ENCODE peak calls at places on chromosomes 1 and 21, in ten cellular contexts. One of them, this sample, is unnamed.

GRCh38 chr1:34742667-34743270 is 12.1 kb upstream of the GJB5 start:
- DNase-seq in HT1080: peak
- DNase-seq in cardiac septum: peak
- DNase-seq in activated T-cell treated with anti-CD3 and anti-CD28 coated beads, Interleukin-2, amount 50 U/mL, for 48 hours: peak
- DNase-seq in stimulated activated CD4-positive, alpha-beta T cell treated with anti-CD3 and anti-CD28 coated beads, Interleukin-1b, Interleukin-23, amount 100 ng/mL, for 4 hours: peak
- DNase-seq in fibroblast of villous mesenchyme: peak
- DNase-seq in H54: peak
- DNase-seq in neural progenitor cell: peak
- DNase-seq in psoas muscle: peak
- DNase-seq in stimulated activated CD8-positive, alpha-beta memory T cell treated with anti-CD3 and anti-CD28 coated beads, Interleukin-7, amount 100 ng/mL, for 1 hour: peak
- DNase-seq in this sample: peak

GRCh38 chr1:51850420-51851297 is 27.9 kb downstream of the NRDC start:
- DNase-seq in HT1080: no peak
- DNase-seq in cardiac septum: no peak
- DNase-seq in activated T-cell treated with anti-CD3 and anti-CD28 coated beads, Interleukin-2, amount 50 U/mL, for 48 hours: no peak
- DNase-seq in stimulated activated CD4-positive, alpha-beta T cell treated with anti-CD3 and anti-CD28 coated beads, Interleukin-1b, Interleukin-23, amount 100 ng/mL, for 4 hours: no peak
- DNase-seq in fibroblast of villous mesenchyme: peak
- DNase-seq in H54: no peak
- DNase-seq in neural progenitor cell: no peak
- DNase-seq in psoas muscle: no peak
- DNase-seq in stimulated activated CD8-positive, alpha-beta memory T cell treated with anti-CD3 and anti-CD28 coated beads, Interleukin-7, amount 100 ng/mL, for 1 hour: no peak
- DNase-seq in this sample: no peak

GRCh38 chr1:22045604-22046228 is 6.8 kb upstream of the CDC42 start:
- DNase-seq in HT1080: peak
- DNase-seq in cardiac septum: no peak
- DNase-seq in activated T-cell treated with anti-CD3 and anti-CD28 coated beads, Interleukin-2, amount 50 U/mL, for 48 hours: no peak
- DNase-seq in stimulated activated CD4-positive, alpha-beta T cell treated with anti-CD3 and anti-CD28 coated beads, Interleukin-1b, Interleukin-23, amount 100 ng/mL, for 4 hours: no peak
- DNase-seq in fibroblast of villous mesenchyme: no peak
- DNase-seq in H54: no peak
- DNase-seq in neural progenitor cell: no peak
- DNase-seq in psoas muscle: no peak
- DNase-seq in stimulated activated CD8-positive, alpha-beta memory T cell treated with anti-CD3 and anti-CD28 coated beads, Interleukin-7, amount 100 ng/mL, for 1 hour: no peak
- DNase-seq in this sample: no peak

GRCh38 chr21:18716578-18717138 is 313.1 kb upstream of the TMPRSS15 start:
- DNase-seq in HT1080: no peak
- DNase-seq in cardiac septum: no peak
- DNase-seq in activated T-cell treated with anti-CD3 and anti-CD28 coated beads, Interleukin-2, amount 50 U/mL, for 48 hours: no peak
- DNase-seq in stimulated activated CD4-positive, alpha-beta T cell treated with anti-CD3 and anti-CD28 coated beads, Interleukin-1b, Interleukin-23, amount 100 ng/mL, for 4 hours: no peak
- DNase-seq in fibroblast of villous mesenchyme: no peak
- DNase-seq in H54: no peak
- DNase-seq in neural progenitor cell: no peak
- DNase-seq in psoas muscle: no peak
- DNase-seq in stimulated activated CD8-positive, alpha-beta memory T cell treated with anti-CD3 and anti-CD28 coated beads, Interleukin-7, amount 100 ng/mL, for 1 hour: no peak
- DNase-seq in this sample: no peak

GRCh38 chr1:156578006-156578405 is 1.5 kb upstream of the TTC24 start:
- DNase-seq in HT1080: no peak
- DNase-seq in cardiac septum: no peak
- DNase-seq in activated T-cell treated with anti-CD3 and anti-CD28 coated beads, Interleukin-2, amount 50 U/mL, for 48 hours: no peak
- DNase-seq in stimulated activated CD4-positive, alpha-beta T cell treated with anti-CD3 and anti-CD28 coated beads, Interleukin-1b, Interleukin-23, amount 100 ng/mL, for 4 hours: no peak
- DNase-seq in fibroblast of villous mesenchyme: no peak
- DNase-seq in H54: no peak
- DNase-seq in neural progenitor cell: no peak
- DNase-seq in psoas muscle: no peak
- DNase-seq in stimulated activated CD8-positive, alpha-beta memory T cell treated with anti-CD3 and anti-CD28 coated beads, Interleukin-7, amount 100 ng/mL, for 1 hour: no peak
- DNase-seq in this sample: no peak

GRCh38 chr1:183827801-183828200 is 22.9 kb downstream of the RGL1 start:
- DNase-seq in HT1080: no peak
- DNase-seq in cardiac septum: no peak
- DNase-seq in activated T-cell treated with anti-CD3 and anti-CD28 coated beads, Interleukin-2, amount 50 U/mL, for 48 hours: no peak
- DNase-seq in stimulated activated CD4-positive, alpha-beta T cell treated with anti-CD3 and anti-CD28 coated beads, Interleukin-1b, Interleukin-23, amount 100 ng/mL, for 4 hours: no peak
- DNase-seq in fibroblast of villous mesenchyme: no peak
- DNase-seq in H54: no peak
- DNase-seq in neural progenitor cell: no peak
- DNase-seq in psoas muscle: no peak
- DNase-seq in stimulated activated CD8-positive, alpha-beta memory T cell treated with anti-CD3 and anti-CD28 coated beads, Interleukin-7, amount 100 ng/mL, for 1 hour: no peak
- DNase-seq in this sample: no peak

GRCh38 chr1:240217398-240217797 is 125.7 kb downstream of the FMN2 start:
- DNase-seq in HT1080: no peak
- DNase-seq in cardiac septum: no peak
- DNase-seq in activated T-cell treated with anti-CD3 and anti-CD28 coated beads, Interleukin-2, amount 50 U/mL, for 48 hours: no peak
- DNase-seq in stimulated activated CD4-positive, alpha-beta T cell treated with anti-CD3 and anti-CD28 coated beads, Interleukin-1b, Interleukin-23, amount 100 ng/mL, for 4 hours: no peak
- DNase-seq in fibroblast of villous mesenchyme: peak
- DNase-seq in H54: no peak
- DNase-seq in neural progenitor cell: no peak
- DNase-seq in psoas muscle: no peak
- DNase-seq in stimulated activated CD8-positive, alpha-beta memory T cell treated with anti-CD3 and anti-CD28 coated beads, Interleukin-7, amount 100 ng/mL, for 1 hour: no peak
- DNase-seq in this sample: no peak

GRCh38 chr1:242554577-242554976 is 30.1 kb upstream of the PLD5 start:
- DNase-seq in HT1080: peak
- DNase-seq in cardiac septum: no peak
- DNase-seq in activated T-cell treated with anti-CD3 and anti-CD28 coated beads, Interleukin-2, amount 50 U/mL, for 48 hours: no peak
- DNase-seq in stimulated activated CD4-positive, alpha-beta T cell treated with anti-CD3 and anti-CD28 coated beads, Interleukin-1b, Interleukin-23, amount 100 ng/mL, for 4 hours: no peak
- DNase-seq in fibroblast of villous mesenchyme: no peak
- DNase-seq in H54: no peak
- DNase-seq in neural progenitor cell: no peak
- DNase-seq in psoas muscle: no peak
- DNase-seq in stimulated activated CD8-positive, alpha-beta memory T cell treated with anti-CD3 and anti-CD28 coated beads, Interleukin-7, amount 100 ng/mL, for 1 hour: no peak
- DNase-seq in this sample: no peak

GRCh38 chr1:197837911-197838310 is 62.6 kb upstream of the DENND1B start:
- DNase-seq in HT1080: no peak
- DNase-seq in cardiac septum: no peak
- DNase-seq in activated T-cell treated with anti-CD3 and anti-CD28 coated beads, Interleukin-2, amount 50 U/mL, for 48 hours: no peak
- DNase-seq in stimulated activated CD4-positive, alpha-beta T cell treated with anti-CD3 and anti-CD28 coated beads, Interleukin-1b, Interleukin-23, amount 100 ng/mL, for 4 hours: no peak
- DNase-seq in fibroblast of villous mesenchyme: no peak
- DNase-seq in H54: no peak
- DNase-seq in neural progenitor cell: no peak
- DNase-seq in psoas muscle: no peak
- DNase-seq in stimulated activated CD8-positive, alpha-beta memory T cell treated with anti-CD3 and anti-CD28 coated beads, Interleukin-7, amount 100 ng/mL, for 1 hour: no peak
- DNase-seq in this sample: no peak

GRCh38 chr1:208176654-208177053 is 67.5 kb downstream of the PLXNA2 start:
- DNase-seq in HT1080: no peak
- DNase-seq in cardiac septum: no peak
- DNase-seq in activated T-cell treated with anti-CD3 and anti-CD28 coated beads, Interleukin-2, amount 50 U/mL, for 48 hours: no peak
- DNase-seq in stimulated activated CD4-positive, alpha-beta T cell treated with anti-CD3 and anti-CD28 coated beads, Interleukin-1b, Interleukin-23, amount 100 ng/mL, for 4 hours: no peak
- DNase-seq in fibroblast of villous mesenchyme: no peak
- DNase-seq in H54: no peak
- DNase-seq in neural progenitor cell: no peak
- DNase-seq in psoas muscle: no peak
- DNase-seq in stimulated activated CD8-positive, alpha-beta memory T cell treated with anti-CD3 and anti-CD28 coated beads, Interleukin-7, amount 100 ng/mL, for 1 hour: no peak
- DNase-seq in this sample: no peak

GRCh38 chr1:24904731-24905354 is 25.2 kb downstream of the RUNX3 start:
- DNase-seq in HT1080: no peak
- DNase-seq in cardiac septum: peak
- DNase-seq in activated T-cell treated with anti-CD3 and anti-CD28 coated beads, Interleukin-2, amount 50 U/mL, for 48 hours: peak
- DNase-seq in stimulated activated CD4-positive, alpha-beta T cell treated with anti-CD3 and anti-CD28 coated beads, Interleukin-1b, Interleukin-23, amount 100 ng/mL, for 4 hours: no peak
- DNase-seq in fibroblast of villous mesenchyme: no peak
- DNase-seq in H54: no peak
- DNase-seq in neural progenitor cell: no peak
- DNase-seq in psoas muscle: no peak
- DNase-seq in stimulated activated CD8-positive, alpha-beta memory T cell treated with anti-CD3 and anti-CD28 coated beads, Interleukin-7, amount 100 ng/mL, for 1 hour: no peak
- DNase-seq in this sample: no peak

GRCh38 chr1:233111731-233112130 is 161.3 kb downstream of the NTPCR start:
- DNase-seq in HT1080: no peak
- DNase-seq in cardiac septum: no peak
- DNase-seq in activated T-cell treated with anti-CD3 and anti-CD28 coated beads, Interleukin-2, amount 50 U/mL, for 48 hours: no peak
- DNase-seq in stimulated activated CD4-positive, alpha-beta T cell treated with anti-CD3 and anti-CD28 coated beads, Interleukin-1b, Interleukin-23, amount 100 ng/mL, for 4 hours: no peak
- DNase-seq in fibroblast of villous mesenchyme: no peak
- DNase-seq in H54: no peak
- DNase-seq in neural progenitor cell: no peak
- DNase-seq in psoas muscle: no peak
- DNase-seq in stimulated activated CD8-positive, alpha-beta memory T cell treated with anti-CD3 and anti-CD28 coated beads, Interleukin-7, amount 100 ng/mL, for 1 hour: no peak
- DNase-seq in this sample: no peak

GRCh38 chr21:46455575-46456385 is 2.9 kb upstream of the DIP2A start:
- DNase-seq in HT1080: peak
- DNase-seq in cardiac septum: no peak
- DNase-seq in activated T-cell treated with anti-CD3 and anti-CD28 coated beads, Interleukin-2, amount 50 U/mL, for 48 hours: no peak
- DNase-seq in stimulated activated CD4-positive, alpha-beta T cell treated with anti-CD3 and anti-CD28 coated beads, Interleukin-1b, Interleukin-23, amount 100 ng/mL, for 4 hours: no peak
- DNase-seq in fibroblast of villous mesenchyme: no peak
- DNase-seq in H54: peak
- DNase-seq in neural progenitor cell: no peak
- DNase-seq in psoas muscle: no peak
- DNase-seq in stimulated activated CD8-positive, alpha-beta memory T cell treated with anti-CD3 and anti-CD28 coated beads, Interleukin-7, amount 100 ng/mL, for 1 hour: no peak
- DNase-seq in this sample: no peak

GRCh38 chr1:52102336-52103013 is 39.4 kb upstream of the ZFYVE9 start:
- DNase-seq in HT1080: no peak
- DNase-seq in cardiac septum: no peak
- DNase-seq in activated T-cell treated with anti-CD3 and anti-CD28 coated beads, Interleukin-2, amount 50 U/mL, for 48 hours: no peak
- DNase-seq in stimulated activated CD4-positive, alpha-beta T cell treated with anti-CD3 and anti-CD28 coated beads, Interleukin-1b, Interleukin-23, amount 100 ng/mL, for 4 hours: no peak
- DNase-seq in fibroblast of villous mesenchyme: peak
- DNase-seq in H54: no peak
- DNase-seq in neural progenitor cell: no peak
- DNase-seq in psoas muscle: no peak
- DNase-seq in stimulated activated CD8-positive, alpha-beta memory T cell treated with anti-CD3 and anti-CD28 coated beads, Interleukin-7, amount 100 ng/mL, for 1 hour: no peak
- DNase-seq in this sample: no peak

GRCh38 chr1:115411388-115412063 is 73.5 kb upstream of the NGF start:
- DNase-seq in HT1080: peak
- DNase-seq in cardiac septum: no peak
- DNase-seq in activated T-cell treated with anti-CD3 and anti-CD28 coated beads, Interleukin-2, amount 50 U/mL, for 48 hours: peak
- DNase-seq in stimulated activated CD4-positive, alpha-beta T cell treated with anti-CD3 and anti-CD28 coated beads, Interleukin-1b, Interleukin-23, amount 100 ng/mL, for 4 hours: no peak
- DNase-seq in fibroblast of villous mesenchyme: peak
- DNase-seq in H54: no peak
- DNase-seq in neural progenitor cell: no peak
- DNase-seq in psoas muscle: no peak
- DNase-seq in stimulated activated CD8-positive, alpha-beta memory T cell treated with anti-CD3 and anti-CD28 coated beads, Interleukin-7, amount 100 ng/mL, for 1 hour: no peak
- DNase-seq in this sample: no peak

GRCh38 chr1:205632374-205633169 is 761 bp upstream of the ELK4 start:
- DNase-seq in HT1080: no peak
- DNase-seq in cardiac septum: no peak
- DNase-seq in activated T-cell treated with anti-CD3 and anti-CD28 coated beads, Interleukin-2, amount 50 U/mL, for 48 hours: no peak
- DNase-seq in stimulated activated CD4-positive, alpha-beta T cell treated with anti-CD3 and anti-CD28 coated beads, Interleukin-1b, Interleukin-23, amount 100 ng/mL, for 4 hours: no peak
- DNase-seq in fibroblast of villous mesenchyme: peak
- DNase-seq in H54: no peak
- DNase-seq in neural progenitor cell: no peak
- DNase-seq in psoas muscle: no peak
- DNase-seq in stimulated activated CD8-positive, alpha-beta memory T cell treated with anti-CD3 and anti-CD28 coated beads, Interleukin-7, amount 100 ng/mL, for 1 hour: no peak
- DNase-seq in this sample: no peak

GRCh38 chr1:69167876-69168275 is 399.8 kb upstream of the LRRC7 start:
- DNase-seq in HT1080: peak
- DNase-seq in cardiac septum: no peak
- DNase-seq in activated T-cell treated with anti-CD3 and anti-CD28 coated beads, Interleukin-2, amount 50 U/mL, for 48 hours: no peak
- DNase-seq in stimulated activated CD4-positive, alpha-beta T cell treated with anti-CD3 and anti-CD28 coated beads, Interleukin-1b, Interleukin-23, amount 100 ng/mL, for 4 hours: no peak
- DNase-seq in fibroblast of villous mesenchyme: no peak
- DNase-seq in H54: no peak
- DNase-seq in neural progenitor cell: no peak
- DNase-seq in psoas muscle: no peak
- DNase-seq in stimulated activated CD8-positive, alpha-beta memory T cell treated with anti-CD3 and anti-CD28 coated beads, Interleukin-7, amount 100 ng/mL, for 1 hour: no peak
- DNase-seq in this sample: no peak

GRCh38 chr1:232704256-232704655 is 74.3 kb upstream of the SIPA1L2 start:
- DNase-seq in HT1080: no peak
- DNase-seq in cardiac septum: no peak
- DNase-seq in activated T-cell treated with anti-CD3 and anti-CD28 coated beads, Interleukin-2, amount 50 U/mL, for 48 hours: no peak
- DNase-seq in stimulated activated CD4-positive, alpha-beta T cell treated with anti-CD3 and anti-CD28 coated beads, Interleukin-1b, Interleukin-23, amount 100 ng/mL, for 4 hours: no peak
- DNase-seq in fibroblast of villous mesenchyme: no peak
- DNase-seq in H54: no peak
- DNase-seq in neural progenitor cell: no peak
- DNase-seq in psoas muscle: no peak
- DNase-seq in stimulated activated CD8-positive, alpha-beta memory T cell treated with anti-CD3 and anti-CD28 coated beads, Interleukin-7, amount 100 ng/mL, for 1 hour: no peak
- DNase-seq in this sample: no peak

GRCh38 chr1:209391792-209392191 is 191.7 kb upstream of the CAMK1G start:
- DNase-seq in HT1080: no peak
- DNase-seq in cardiac septum: no peak
- DNase-seq in activated T-cell treated with anti-CD3 and anti-CD28 coated beads, Interleukin-2, amount 50 U/mL, for 48 hours: no peak
- DNase-seq in stimulated activated CD4-positive, alpha-beta T cell treated with anti-CD3 and anti-CD28 coated beads, Interleukin-1b, Interleukin-23, amount 100 ng/mL, for 4 hours: no peak
- DNase-seq in fibroblast of villous mesenchyme: no peak
- DNase-seq in H54: no peak
- DNase-seq in neural progenitor cell: peak
- DNase-seq in psoas muscle: no peak
- DNase-seq in stimulated activated CD8-positive, alpha-beta memory T cell treated with anti-CD3 and anti-CD28 coated beads, Interleukin-7, amount 100 ng/mL, for 1 hour: no peak
- DNase-seq in this sample: peak

GRCh38 chr1:218480691-218481099 is 135.6 kb downstream of the TGFB2 start:
- DNase-seq in HT1080: peak
- DNase-seq in cardiac septum: no peak
- DNase-seq in activated T-cell treated with anti-CD3 and anti-CD28 coated beads, Interleukin-2, amount 50 U/mL, for 48 hours: no peak
- DNase-seq in stimulated activated CD4-positive, alpha-beta T cell treated with anti-CD3 and anti-CD28 coated beads, Interleukin-1b, Interleukin-23, amount 100 ng/mL, for 4 hours: no peak
- DNase-seq in fibroblast of villous mesenchyme: peak
- DNase-seq in H54: no peak
- DNase-seq in neural progenitor cell: no peak
- DNase-seq in psoas muscle: no peak
- DNase-seq in stimulated activated CD8-positive, alpha-beta memory T cell treated with anti-CD3 and anti-CD28 coated beads, Interleukin-7, amount 100 ng/mL, for 1 hour: no peak
- DNase-seq in this sample: no peak

GRCh38 chr1:41712687-41713086 is 206.0 kb downstream of the HIVEP3 start:
- DNase-seq in HT1080: no peak
- DNase-seq in cardiac septum: no peak
- DNase-seq in activated T-cell treated with anti-CD3 and anti-CD28 coated beads, Interleukin-2, amount 50 U/mL, for 48 hours: no peak
- DNase-seq in stimulated activated CD4-positive, alpha-beta T cell treated with anti-CD3 and anti-CD28 coated beads, Interleukin-1b, Interleukin-23, amount 100 ng/mL, for 4 hours: no peak
- DNase-seq in fibroblast of villous mesenchyme: no peak
- DNase-seq in H54: peak
- DNase-seq in neural progenitor cell: no peak
- DNase-seq in psoas muscle: no peak
- DNase-seq in stimulated activated CD8-positive, alpha-beta memory T cell treated with anti-CD3 and anti-CD28 coated beads, Interleukin-7, amount 100 ng/mL, for 1 hour: no peak
- DNase-seq in this sample: no peak

GRCh38 chr1:22747021-22747734 is 36.5 kb downstream of the EPHB2 start:
- DNase-seq in HT1080: peak
- DNase-seq in cardiac septum: no peak
- DNase-seq in activated T-cell treated with anti-CD3 and anti-CD28 coated beads, Interleukin-2, amount 50 U/mL, for 48 hours: no peak
- DNase-seq in stimulated activated CD4-positive, alpha-beta T cell treated with anti-CD3 and anti-CD28 coated beads, Interleukin-1b, Interleukin-23, amount 100 ng/mL, for 4 hours: no peak
- DNase-seq in fibroblast of villous mesenchyme: peak
- DNase-seq in H54: peak
- DNase-seq in neural progenitor cell: no peak
- DNase-seq in psoas muscle: no peak
- DNase-seq in stimulated activated CD8-positive, alpha-beta memory T cell treated with anti-CD3 and anti-CD28 coated beads, Interleukin-7, amount 100 ng/mL, for 1 hour: no peak
- DNase-seq in this sample: no peak

GRCh38 chr1:240424740-240425464 is 187.1 kb downstream of the GREM2 start:
- DNase-seq in HT1080: no peak
- DNase-seq in cardiac septum: no peak
- DNase-seq in activated T-cell treated with anti-CD3 and anti-CD28 coated beads, Interleukin-2, amount 50 U/mL, for 48 hours: no peak
- DNase-seq in stimulated activated CD4-positive, alpha-beta T cell treated with anti-CD3 and anti-CD28 coated beads, Interleukin-1b, Interleukin-23, amount 100 ng/mL, for 4 hours: no peak
- DNase-seq in fibroblast of villous mesenchyme: no peak
- DNase-seq in H54: no peak
- DNase-seq in neural progenitor cell: no peak
- DNase-seq in psoas muscle: no peak
- DNase-seq in stimulated activated CD8-positive, alpha-beta memory T cell treated with anti-CD3 and anti-CD28 coated beads, Interleukin-7, amount 100 ng/mL, for 1 hour: no peak
- DNase-seq in this sample: no peak

GRCh38 chr1:150887018-150887417 is at the start of gene CTXND2:
- DNase-seq in HT1080: no peak
- DNase-seq in cardiac septum: no peak
- DNase-seq in activated T-cell treated with anti-CD3 and anti-CD28 coated beads, Interleukin-2, amount 50 U/mL, for 48 hours: no peak
- DNase-seq in stimulated activated CD4-positive, alpha-beta T cell treated with anti-CD3 and anti-CD28 coated beads, Interleukin-1b, Interleukin-23, amount 100 ng/mL, for 4 hours: no peak
- DNase-seq in fibroblast of villous mesenchyme: peak
- DNase-seq in H54: no peak
- DNase-seq in neural progenitor cell: no peak
- DNase-seq in psoas muscle: no peak
- DNase-seq in stimulated activated CD8-positive, alpha-beta memory T cell treated with anti-CD3 and anti-CD28 coated beads, Interleukin-7, amount 100 ng/mL, for 1 hour: no peak
- DNase-seq in this sample: no peak

GRCh38 chr1:182430263-182431068 is 19.5 kb upstream of the RGSL1 start:
- DNase-seq in HT1080: peak
- DNase-seq in cardiac septum: no peak
- DNase-seq in activated T-cell treated with anti-CD3 and anti-CD28 coated beads, Interleukin-2, amount 50 U/mL, for 48 hours: peak
- DNase-seq in stimulated activated CD4-positive, alpha-beta T cell treated with anti-CD3 and anti-CD28 coated beads, Interleukin-1b, Interleukin-23, amount 100 ng/mL, for 4 hours: no peak
- DNase-seq in fibroblast of villous mesenchyme: peak
- DNase-seq in H54: no peak
- DNase-seq in neural progenitor cell: no peak
- DNase-seq in psoas muscle: no peak
- DNase-seq in stimulated activated CD8-positive, alpha-beta memory T cell treated with anti-CD3 and anti-CD28 coated beads, Interleukin-7, amount 100 ng/mL, for 1 hour: no peak
- DNase-seq in this sample: no peak

GRCh38 chr1:43437031-43437973 is 16.4 kb downstream of the HYI start:
- DNase-seq in HT1080: no peak
- DNase-seq in cardiac septum: peak
- DNase-seq in activated T-cell treated with anti-CD3 and anti-CD28 coated beads, Interleukin-2, amount 50 U/mL, for 48 hours: no peak
- DNase-seq in stimulated activated CD4-positive, alpha-beta T cell treated with anti-CD3 and anti-CD28 coated beads, Interleukin-1b, Interleukin-23, amount 100 ng/mL, for 4 hours: no peak
- DNase-seq in fibroblast of villous mesenchyme: no peak
- DNase-seq in H54: no peak
- DNase-seq in neural progenitor cell: no peak
- DNase-seq in psoas muscle: no peak
- DNase-seq in stimulated activated CD8-positive, alpha-beta memory T cell treated with anti-CD3 and anti-CD28 coated beads, Interleukin-7, amount 100 ng/mL, for 1 hour: no peak
- DNase-seq in this sample: peak

GRCh38 chr1:9588551-9589143 is at the start of gene TMEM201:
- DNase-seq in HT1080: peak
- DNase-seq in cardiac septum: peak
- DNase-seq in activated T-cell treated with anti-CD3 and anti-CD28 coated beads, Interleukin-2, amount 50 U/mL, for 48 hours: peak
- DNase-seq in stimulated activated CD4-positive, alpha-beta T cell treated with anti-CD3 and anti-CD28 coated beads, Interleukin-1b, Interleukin-23, amount 100 ng/mL, for 4 hours: peak
- DNase-seq in fibroblast of villous mesenchyme: peak
- DNase-seq in H54: peak
- DNase-seq in neural progenitor cell: peak
- DNase-seq in psoas muscle: peak
- DNase-seq in stimulated activated CD8-positive, alpha-beta memory T cell treated with anti-CD3 and anti-CD28 coated beads, Interleukin-7, amount 100 ng/mL, for 1 hour: peak
- DNase-seq in this sample: peak

GRCh38 chr1:199546323-199546722 is 481.2 kb upstream of the NR5A2 start:
- DNase-seq in HT1080: peak
- DNase-seq in cardiac septum: no peak
- DNase-seq in activated T-cell treated with anti-CD3 and anti-CD28 coated beads, Interleukin-2, amount 50 U/mL, for 48 hours: no peak
- DNase-seq in stimulated activated CD4-positive, alpha-beta T cell treated with anti-CD3 and anti-CD28 coated beads, Interleukin-1b, Interleukin-23, amount 100 ng/mL, for 4 hours: no peak
- DNase-seq in fibroblast of villous mesenchyme: no peak
- DNase-seq in H54: no peak
- DNase-seq in neural progenitor cell: no peak
- DNase-seq in psoas muscle: no peak
- DNase-seq in stimulated activated CD8-positive, alpha-beta memory T cell treated with anti-CD3 and anti-CD28 coated beads, Interleukin-7, amount 100 ng/mL, for 1 hour: no peak
- DNase-seq in this sample: no peak

This sample was measured in endodermal cell.